ENCODE peak calls at places on chromosome X, in four cellular contexts. K is pancreas, O is thoracic aorta, D is body of pancreas. U is an unnamed sample. For H3K4me1, the result is how much of the 10 kb centered on the place peaks cover.

GRCh38 chrX:120549483-120550452 is 11.0 kb downstream of the CUL4B start:
- DNase-seq in D (no peak), K (no peak), O (no peak), U (no peak)

GRCh38 chrX:39736219-39737211 is 361.2 kb downstream of the BCOR start:
- DNase-seq in D (peak), O (peak), K (peak), U (peak)

GRCh38 chrX:153357877-153358276 is 23.9 kb downstream of the ZNF275 start:
- DNase-seq in O (no peak), K (no peak), D (no peak), U (no peak)

GRCh38 chrX:118755633-118756032 is 28.2 kb downstream of the IL13RA1 start:
- DNase-seq in O (no peak), D (no peak), K (no peak), U (no peak)

GRCh38 chrX:108001218-108001814 is 19.1 kb upstream of the TEX13B start:
- DNase-seq in D (no peak), K (no peak), O (no peak), U (no peak)

GRCh38 chrX:119488749-119489148 is 20.5 kb downstream of the SLC25A5 start:
- DNase-seq in D (peak), K (peak), O (no peak), U (peak)

GRCh38 chrX:107324493-107325310 is 118.3 kb downstream of the DNAAF6 start:
- DNase-seq in O (no peak), K (peak), D (peak), U (no peak)

GRCh38 chrX:81201692-81202412 is at the start of the genes HMGN5 and SH3BGRL:
- DNase-seq in K (peak), O (peak), D (peak), U (peak)

GRCh38 chrX:148333989-148334388 is 166.4 kb upstream of the AFF2 start:
- DNase-seq in D (no peak), O (no peak), K (no peak), U (no peak)

GRCh38 chrX:66402165-66402564 is 236.7 kb downstream of the EDA2R start:
- DNase-seq in K (no peak), D (no peak), O (no peak), U (no peak)

GRCh38 chrX:41634284-41634683 is 54.5 kb upstream of the GPR34 start:
- DNase-seq in D (no peak), K (no peak), O (no peak), U (no peak)

GRCh38 chrX:38882894-38883620 is 81.8 kb downstream of the MID1IP1 start:
- DNase-seq in O (no peak), D (peak), K (no peak), U (peak)

GRCh38 chrX:150848914-150849365 is 49.5 kb downstream of the CD99L2 start:
- DNase-seq in O (no peak), K (no peak), D (peak), U (peak)

GRCh38 chrX:8841911-8842310 is 40.7 kb upstream of the FAM9A start:
- DNase-seq in O (no peak), K (no peak), D (no peak), U (no peak)

GRCh38 chrX:30702736-30703135 is 49.5 kb downstream of the GK start:
- DNase-seq in D (no peak), K (no peak), O (no peak), U (no peak)

GRCh38 chrX:31679861-31680260 is 608.0 kb upstream of the FTHL17 start:
- DNase-seq in D (no peak), O (no peak), K (no peak), U (no peak)

GRCh38 chrX:153448556-153449280 is 2.9 kb upstream of the TREX2 start:
- DNase-seq in D (no peak), O (no peak), K (no peak), U (no peak)

GRCh38 chrX:88397551-88397950 is 349.5 kb upstream of the CPXCR1 start:
- DNase-seq in D (no peak), K (no peak), O (no peak), U (no peak)
- TF ChIP-seq CTCF in D (no peak), K (no peak), O (no peak), U (no peak)

GRCh38 chrX:12955882-12956703 is 18.8 kb upstream of the TMSB4X start:
- DNase-seq in K (no peak), O (no peak), D (peak), U (peak)
- H3K4me1 ChIP-seq in K (under half), O (under half), D (under half), U (under half)

DNA sequence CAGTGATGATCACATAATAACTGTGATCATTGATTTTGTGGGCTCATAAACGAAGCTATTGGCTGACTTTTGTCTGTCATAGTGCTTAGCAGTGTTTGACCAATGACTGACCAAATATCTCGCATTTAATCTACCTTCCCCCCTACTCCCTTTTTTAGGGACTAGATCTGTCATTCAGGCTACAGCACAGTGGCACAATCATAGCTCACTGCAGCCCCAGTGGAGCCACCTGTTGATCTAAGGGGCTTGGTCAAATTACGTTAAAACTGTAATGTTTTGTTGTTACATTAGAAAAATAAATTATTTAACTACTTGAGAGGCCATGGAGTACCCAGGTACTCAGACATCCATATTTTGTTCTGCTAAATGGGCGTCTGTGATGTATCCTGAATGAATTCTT is 1.5 kb downstream of the FUNDC2 start:
- DNase-seq in D (no peak), K (no peak), O (no peak), U (no peak)
- TF ChIP-seq CTCF in D (no peak), K (no peak), O (no peak), U (no peak)

GRCh38 chrX:79153348-79153747 is 8.9 kb downstream of the GPR174 start:
- DNase-seq in K (no peak), D (no peak), O (no peak), U (no peak)

GRCh38 chrX:79156818-79157217 is 12.3 kb downstream of the GPR174 start:
- DNase-seq in O (no peak), D (no peak), K (no peak), U (no peak)

GRCh38 chrX:79159800-79160199 is 15.3 kb downstream of the GPR174 start:
- DNase-seq in K (no peak), D (no peak), O (no peak), U (no peak)

GRCh38 chrX:79154612-79155358 is 10.3 kb downstream of the GPR174 start:
- DNase-seq in O (no peak), K (no peak), D (no peak), U (no peak)
- H3K4me1 ChIP-seq in O (under half), K (under half), D (under half), U (under half)

GRCh38 chrX:23403849-23404248 is 69.2 kb downstream of the PTCHD1 start:
- DNase-seq in O (no peak), K (no peak), D (no peak), U (no peak)
- TF ChIP-seq CTCF in O (no peak), K (no peak), D (peak), U (no peak)